ENCODE peak calls at places on chromosomes 1 and 21, in five cellular contexts. Q is heart left ventricle, X is transverse colon, B is tibial nerve, N is H1. F is an unnamed sample. For H3K27me3, the result is how much of the 10 kb centered on the place peaks cover.

GRCh38 chr21:39688010-39688409 is 57.0 kb upstream of the IGSF5 start:
- DNase-seq in Q (no peak), X (no peak), B (no peak), N (no peak), F (no peak)

GRCh38 chr1:45892068-45892785 is 88.8 kb downstream of the MAST2 start:
- DNase-seq in Q (no peak), X (no peak), B (no peak), N (no peak), F (no peak)

GRCh38 chr1:229757226-229757625 is 131.2 kb downstream of the URB2 start:
- DNase-seq in Q (no peak), X (no peak), B (no peak), N (no peak), F (no peak)

GRCh38 chr1:99622702-99623347 is 23.1 kb upstream of the PALMD start:
- DNase-seq in Q (no peak), X (no peak), B (no peak), N (no peak), F (no peak)

GRCh38 chr21:31543191-31543590 is 116.3 kb upstream of the SOD1 start:
- DNase-seq in Q (no peak), X (no peak), B (peak), N (no peak), F (peak)

GRCh38 chr1:942411-942821 is 16.6 kb downstream of the NOC2L start:
- DNase-seq in Q (no peak), X (no peak), B (no peak), N (no peak), F (no peak)

GRCh38 chr1:50271337-50271736 is 151.9 kb downstream of the DMRTA2 start:
- DNase-seq in Q (no peak), X (no peak), B (no peak), N (no peak), F (no peak)

GRCh38 chr1:63624911-63625310 is 31.7 kb downstream of the PGM1 start:
- DNase-seq in Q (no peak), X (no peak), B (no peak), N (no peak), F (no peak)

GRCh38 chr1:15151377-15151806 is 2.2 kb upstream of the TMEM51 start:
- DNase-seq in Q (no peak), X (no peak), B (no peak), N (no peak), F (no peak)

GRCh38 chr1:35707253-35708178 is 11.2 kb downstream of the C1orf216 start:
- DNase-seq in Q (peak), X (peak), B (no peak), N (no peak), F (no peak)

GRCh38 chr1:151992345-151993083 is 1.1 kb downstream of the S100A10 start:
- DNase-seq in Q (peak), X (peak), B (peak), N (peak), F (peak)

GRCh38 chr21:42151148-42152074 is 67.5 kb upstream of the ABCG1 start:
- DNase-seq in Q (no peak), X (no peak), B (no peak), N (no peak), F (no peak)

GRCh38 chr21:32940079-32941014 is 85.4 kb upstream of the OLIG2 start:
- DNase-seq in Q (no peak), X (peak), B (no peak), N (no peak), F (peak)

GRCh38 chr1:31789259-31790065 is 25.3 kb upstream of the ADGRB2 start:
- DNase-seq in Q (peak), X (peak), B (peak), N (peak), F (peak)

GRCh38 chr1:154960446-154961136 is 991 bp downstream of the PYGO2 start:
- DNase-seq in Q (peak), X (no peak), B (no peak), N (no peak), F (no peak)

GRCh38 chr1:41955461-41956159 is 36.9 kb upstream of the HIVEP3 start:
- DNase-seq in Q (no peak), X (no peak), B (no peak), N (peak), F (peak)

GRCh38 chr1:36992139-36992940 is 42.0 kb downstream of the GRIK3 start:
- DNase-seq in Q (no peak), X (no peak), B (no peak), N (no peak), F (no peak)

GRCh38 chr1:2443285-2444137 is 31.1 kb upstream of the PEX10 start:
- DNase-seq in Q (no peak), X (no peak), B (no peak), N (no peak), F (peak)

GRCh38 chr1:172966844-172967540 is 83.7 kb downstream of the TNFSF18 start:
- DNase-seq in Q (no peak), X (no peak), B (no peak), N (no peak), F (no peak)

GRCh38 chr1:155706101-155706619 is 17.3 kb downstream of the DAP3 start:
- DNase-seq in Q (no peak), X (no peak), B (no peak), N (no peak), F (peak)

GRCh38 chr1:189803364-189803763 is 674.3 kb downstream of the BRINP3 start:
- DNase-seq in Q (no peak), X (no peak), B (no peak), N (no peak), F (no peak)

GRCh38 chr1:159008744-159009188 is 941 bp upstream of the IFI16 start:
- DNase-seq in Q (no peak), X (peak), B (no peak), N (no peak), F (no peak)

GRCh38 chr1:42756956-42757891 is 9.6 kb downstream of the P3H1 start:
- DNase-seq in Q (no peak), X (no peak), B (no peak), N (no peak), F (no peak)

GRCh38 chr1:155131846-155132245 is 3.8 kb upstream of the SLC50A1 start:
- DNase-seq in Q (no peak), X (no peak), B (no peak), N (no peak), F (no peak)

GRCh38 chr1:27563407-27564263 is 40.3 kb downstream of the AHDC1 start:
- DNase-seq in Q (peak), X (peak), B (no peak), N (no peak), F (peak)

GRCh38 chr1:45012639-45013278 is 705 bp downstream of the UROD start:
- DNase-seq in Q (peak), X (peak), B (peak), N (no peak), F (peak)

GRCh38 chr1:47175227-47175934 is 14.5 kb downstream of the PDZK1IP1 start:
- DNase-seq in Q (no peak), X (peak), B (no peak), N (no peak), F (peak)

GRCh38 chr1:152926091-152926490 is 17.7 kb downstream of the IVL start:
- DNase-seq in Q (no peak), X (no peak), B (no peak), N (no peak), F (peak)

GRCh38 chr1:223747838-223748335 is 35.5 kb downstream of the CAPN2 start:
- DNase-seq in Q (no peak), X (peak), B (no peak), N (no peak), F (peak)

GRCh38 chr1:58811303-58811702 is 27.5 kb upstream of the JUN start:
- DNase-seq in Q (no peak), X (no peak), B (no peak), N (no peak), F (no peak)

GRCh38 chr1:21594495-21594894 is 74.7 kb downstream of the RAP1GAP start:
- DNase-seq in Q (no peak), X (no peak), B (no peak), N (no peak), F (no peak)
- H3K4me3 ChIP-seq in Q (no peak), X (no peak), B (no peak), N (no peak), F (no peak)

DNA sequence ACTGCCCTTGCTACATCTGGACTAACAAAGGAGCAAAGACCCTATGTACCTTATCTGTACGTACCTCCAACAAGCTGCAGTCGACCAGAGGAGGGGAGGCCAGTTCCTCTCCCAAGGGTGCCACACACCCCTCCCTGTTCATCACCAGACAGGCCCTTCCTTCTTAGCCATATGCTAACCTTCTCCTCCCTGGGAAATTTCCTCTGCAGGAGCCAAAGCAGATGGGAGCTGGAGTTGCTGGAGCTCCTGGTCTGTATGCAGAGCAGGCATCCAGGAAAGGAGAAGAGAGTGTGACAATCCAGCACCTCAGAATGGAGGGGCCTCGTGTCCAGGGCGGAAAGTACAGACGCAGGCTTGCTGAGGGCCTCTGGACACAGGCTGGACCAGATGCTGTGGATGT is 48.5 kb downstream of the C8B start:
- DNase-seq in Q (no peak), X (no peak), B (no peak), N (no peak), F (no peak)
- H3K27me3 ChIP-seq in Q (under half), X (under half), B (under half), N (under half), F (under half)

DNA sequence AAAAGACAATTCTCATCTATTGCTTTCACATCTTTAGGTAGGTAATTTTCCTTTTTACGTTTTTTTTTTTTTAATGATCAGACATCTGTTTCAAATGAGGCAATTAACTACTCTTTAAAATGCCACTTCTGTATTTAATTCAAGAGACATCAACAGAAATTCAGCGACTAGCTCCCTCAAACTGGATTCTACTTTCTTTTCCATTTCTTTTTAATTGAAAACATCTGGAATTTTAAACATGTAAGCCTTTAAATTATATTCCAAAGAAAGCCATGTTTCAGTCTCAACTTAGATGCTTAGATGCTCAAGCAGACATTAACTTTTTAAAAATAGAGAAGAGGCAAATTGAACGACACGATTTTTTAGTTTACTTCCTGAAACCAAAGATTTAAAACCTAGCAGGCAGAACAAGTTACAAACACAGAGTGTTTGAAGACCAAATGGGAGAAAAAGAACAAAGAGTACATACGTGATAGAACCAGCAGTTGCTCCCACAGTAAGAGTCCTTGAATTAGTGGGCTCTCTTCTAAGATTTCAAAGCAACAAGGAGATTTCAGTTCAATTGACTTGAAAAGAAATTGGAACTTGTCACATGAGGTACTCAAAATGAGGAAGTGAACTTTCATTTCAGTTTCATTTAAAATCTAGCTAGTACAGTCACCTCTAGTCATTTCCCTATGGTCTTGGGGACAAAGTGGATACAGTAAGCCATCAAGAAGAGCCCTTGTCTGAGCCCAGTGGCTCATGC is at the start of gene CTSS:
- DNase-seq in Q (no peak), X (no peak), B (no peak), N (no peak), F (no peak)
- H3K4me3 ChIP-seq in Q (peak), X (peak), B (no peak), N (no peak), F (peak)

DNA sequence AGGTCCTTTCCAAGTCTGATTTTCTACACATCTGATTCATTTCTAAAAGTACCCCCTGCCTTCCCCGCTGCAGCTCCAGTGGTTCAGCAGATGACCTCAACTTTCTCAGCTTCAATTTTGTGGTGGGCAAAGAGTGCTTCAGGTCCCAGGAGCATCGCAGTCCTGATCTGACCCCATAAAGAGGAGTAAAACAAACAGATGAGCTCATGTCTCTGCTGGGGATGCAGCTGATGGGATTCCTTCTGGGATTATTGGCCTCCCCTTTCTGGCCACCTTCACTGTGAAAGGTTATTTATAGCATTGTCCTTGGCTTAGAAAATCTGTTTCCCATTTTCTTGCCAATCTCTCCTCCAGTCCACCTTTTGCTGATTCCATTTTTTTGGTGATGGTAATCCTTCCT is 337.1 kb upstream of the PLXNA2 start:
- DNase-seq in Q (no peak), X (no peak), B (no peak), N (no peak), F (no peak)
- H3K27me3 ChIP-seq in Q (under half), X (under half), B (under half), N (under half), F (under half)

DNA sequence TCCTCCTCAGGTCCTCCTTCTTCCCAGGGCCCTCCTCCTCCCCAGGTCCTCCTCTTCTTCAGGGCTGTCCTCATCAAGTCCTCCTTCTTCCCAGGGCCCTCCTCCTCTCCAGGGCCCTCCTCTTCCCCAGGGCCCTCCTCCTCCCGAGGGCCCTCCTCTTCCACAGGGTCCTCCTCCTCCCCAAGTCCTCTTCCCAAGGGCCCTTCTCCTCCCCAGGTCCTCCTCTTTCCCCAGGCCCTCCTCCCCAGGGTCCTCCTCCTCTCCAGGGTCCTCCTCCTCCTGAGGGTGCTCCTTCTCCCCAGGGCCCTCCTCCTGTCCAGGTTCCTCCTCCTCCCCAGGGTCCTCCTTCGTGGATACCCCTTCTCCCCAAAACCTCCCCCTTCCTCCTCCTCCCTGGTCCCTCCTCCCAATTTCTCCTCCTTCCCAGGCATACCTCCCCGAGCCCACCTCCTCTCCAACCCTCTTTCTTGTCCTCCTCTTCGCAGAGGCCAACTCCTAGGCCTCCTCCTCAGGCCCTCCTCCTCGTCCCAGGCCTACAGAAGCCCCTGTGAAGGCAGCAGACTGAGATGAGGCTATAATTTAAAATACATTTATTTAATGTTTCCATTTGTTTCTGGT is 29.5 kb downstream of the WNT9A start:
- DNase-seq in Q (peak), X (no peak), B (no peak), N (no peak), F (no peak)
- H3K4me3 ChIP-seq in Q (no peak), X (no peak), B (no peak), N (no peak), F (no peak)

GRCh38 chr1:38235705-38236104 is 189.1 kb upstream of the POU3F1 start:
- DNase-seq in Q (no peak), X (no peak), B (no peak), N (no peak), F (peak)
- H3K27me3 ChIP-seq in Q (under half), X (under half), B (under half), N (under half), F (under half)

GRCh38 chr1:225653463-225654276 is 747 bp upstream of the ENAH start:
- DNase-seq in Q (peak), X (peak), B (peak), N (no peak), F (peak)
- H3K4me3 ChIP-seq in Q (peak), X (peak), B (peak), N (peak), F (peak)

F was measured in MG63.